ENCODE peak calls at places on chromosomes 1 and 21, in six cellular contexts. U is hypothalamus; A is Right ventricle myocardium superior; D is HTR-8/SVneo; K is SW 1271; O is stimulated activated CD4-positive, alpha-beta T cell treated with anti-CD3 and anti-CD28 coated beads, Interleukin-2, amount 100 ng/mL, for 48 hours. V is an unnamed sample.

GRCh38 chr1:115142616-115143015 is 53.3 kb upstream of the TSPAN2 start:
- DNase-seq in U (no peak), A (peak), D (no peak), K (no peak), O (no peak), V (no peak)

GRCh38 chr1:62977321-62977720 is 193.4 kb downstream of the ATG4C start:
- DNase-seq in U (no peak), A (no peak), D (no peak), K (no peak), O (no peak), V (no peak)

GRCh38 chr1:48876221-48876785 is 99.6 kb upstream of the BEND5 start:
- DNase-seq in U (no peak), A (no peak), D (no peak), K (no peak), O (no peak), V (no peak)

GRCh38 chr1:245301162-245301580 is 146.4 kb downstream of the KIF26B start:
- DNase-seq in U (no peak), A (peak), D (no peak), K (no peak), O (no peak), V (no peak)

GRCh38 chr1:14955986-14956385 is 197.6 kb upstream of the TMEM51 start:
- DNase-seq in U (no peak), A (no peak), D (no peak), K (no peak), O (no peak), V (no peak)

GRCh38 chr1:245810181-245810727 is 655.5 kb downstream of the KIF26B start:
- DNase-seq in U (no peak), A (no peak), D (no peak), K (no peak), O (no peak), V (no peak)

GRCh38 chr1:239952348-239953307 is 139.1 kb upstream of the FMN2 start:
- DNase-seq in U (no peak), A (no peak), D (peak), K (no peak), O (peak), V (no peak)

GRCh38 chr1:214018605-214019268 is 31.0 kb downstream of the PROX1 start:
- DNase-seq in U (no peak), A (no peak), D (no peak), K (no peak), O (no peak), V (peak)

GRCh38 chr1:44489481-44489880 is 84.4 kb downstream of the RNF220 start:
- DNase-seq in U (no peak), A (no peak), D (no peak), K (no peak), O (no peak), V (no peak)

GRCh38 chr1:28096210-28097099 is 8.0 kb upstream of the EYA3 start:
- DNase-seq in U (no peak), A (no peak), D (no peak), K (no peak), O (no peak), V (no peak)

GRCh38 chr1:192183788-192184187 is 25.5 kb downstream of the RGS18 start:
- DNase-seq in U (no peak), A (no peak), D (no peak), K (no peak), O (no peak), V (no peak)

GRCh38 chr1:239293350-239294111 is 92.8 kb upstream of the CHRM3 start:
- DNase-seq in U (no peak), A (no peak), D (no peak), K (no peak), O (no peak), V (no peak)

GRCh38 chr1:2632561-2633361 is at the start of gene MMEL1:
- DNase-seq in U (no peak), A (no peak), D (no peak), K (no peak), O (no peak), V (no peak)

GRCh38 chr1:24481098-24481497 is 21.5 kb upstream of the RCAN3 start:
- DNase-seq in U (no peak), A (no peak), D (no peak), K (no peak), O (no peak), V (peak)

GRCh38 chr1:7401814-7402547 is 369.1 kb upstream of the VAMP3 start:
- DNase-seq in U (no peak), A (no peak), D (peak), K (peak), O (no peak), V (no peak)

GRCh38 chr1:1325288-1326074 is 879 bp downstream of the CPTP start:
- DNase-seq in U (no peak), A (peak), D (no peak), K (no peak), O (no peak), V (no peak)

GRCh38 chr1:236514703-236515442 is 8.9 kb upstream of the LGALS8 start:
- DNase-seq in U (no peak), A (no peak), D (no peak), K (no peak), O (no peak), V (no peak)

GRCh38 chr1:206635983-206636354 is 633 bp downstream of the DYRK3 start:
- DNase-seq in U (no peak), A (no peak), D (no peak), K (no peak), O (no peak), V (no peak)

GRCh38 chr21:38669186-38669585 is 136.5 kb upstream of the ETS2 start:
- DNase-seq in U (no peak), A (no peak), D (peak), K (no peak), O (no peak), V (no peak)

GRCh38 chr1:1045129-1045528 is 25.2 kb downstream of the AGRN start:
- DNase-seq in U (no peak), A (no peak), D (no peak), K (no peak), O (no peak), V (no peak)

GRCh38 chr1:204442376-204443259 is 31.0 kb upstream of the PPP1R15B start:
- DNase-seq in U (no peak), A (peak), D (no peak), K (no peak), O (no peak), V (no peak)

V was measured in GM12891.